ENCODE peak calls at places on chromosomes 12 and 14, in ten cellular contexts. One of them, this sample, is unnamed. For H3K27me3, the result is how much of the 10 kb centered on the place peaks cover.

GRCh38 chr12:6089041-6089823 is 35.2 kb downstream of the VWF start:
- DNase-seq in BJ: no peak
- DNase-seq in neural progenitor cell: no peak
- DNase-seq in stomach: no peak
- DNase-seq in IMR-90: peak
- DNase-seq in bronchial epithelial cell: peak
- DNase-seq in DND-41: no peak
- DNase-seq in A673: no peak
- DNase-seq in psoas muscle: no peak
- DNase-seq in lower lobe of right lung: no peak
- DNase-seq in this sample: no peak

GRCh38 chr12:95674088-95674595 is 116.4 kb downstream of the NTN4 start:
- DNase-seq in psoas muscle: no peak
- DNase-seq in IMR-90: no peak
- DNase-seq in DND-41: no peak
- DNase-seq in stomach: no peak
- DNase-seq in lower lobe of right lung: no peak
- DNase-seq in bronchial epithelial cell: no peak
- DNase-seq in BJ: no peak
- DNase-seq in neural progenitor cell: no peak
- DNase-seq in A673: no peak
- DNase-seq in this sample: no peak

GRCh38 chr12:111406474-111407370 is 999 bp downstream of the SH2B3 start:
- DNase-seq in A673: no peak
- DNase-seq in lower lobe of right lung: peak
- DNase-seq in BJ: no peak
- DNase-seq in stomach: no peak
- DNase-seq in bronchial epithelial cell: no peak
- DNase-seq in DND-41: peak
- DNase-seq in neural progenitor cell: peak
- DNase-seq in psoas muscle: peak
- DNase-seq in IMR-90: no peak
- DNase-seq in this sample: no peak

GRCh38 chr14:51041117-51041531 is 53.8 kb downstream of the TRIM9 start:
- DNase-seq in psoas muscle: no peak
- DNase-seq in IMR-90: no peak
- DNase-seq in lower lobe of right lung: no peak
- DNase-seq in stomach: no peak
- DNase-seq in BJ: no peak
- DNase-seq in bronchial epithelial cell: no peak
- DNase-seq in neural progenitor cell: no peak
- DNase-seq in A673: no peak
- DNase-seq in DND-41: no peak
- DNase-seq in this sample: no peak

GRCh38 chr14:106442857-106443256 is 916.5 kb downstream of the TMEM121 start:
- DNase-seq in DND-41: peak
- DNase-seq in BJ: no peak
- DNase-seq in A673: peak
- DNase-seq in psoas muscle: no peak
- DNase-seq in neural progenitor cell: no peak
- DNase-seq in lower lobe of right lung: no peak
- DNase-seq in IMR-90: no peak
- DNase-seq in bronchial epithelial cell: no peak
- DNase-seq in stomach: no peak
- DNase-seq in this sample: no peak

GRCh38 chr14:97634786-97635185 is 837.6 kb downstream of the VRK1 start:
- DNase-seq in neural progenitor cell: peak
- DNase-seq in DND-41: no peak
- DNase-seq in stomach: no peak
- DNase-seq in BJ: no peak
- DNase-seq in psoas muscle: no peak
- DNase-seq in lower lobe of right lung: no peak
- DNase-seq in IMR-90: no peak
- DNase-seq in bronchial epithelial cell: peak
- DNase-seq in A673: peak
- DNase-seq in this sample: no peak

GRCh38 chr12:95712269-95712668 is 78.3 kb downstream of the NTN4 start:
- DNase-seq in DND-41: no peak
- DNase-seq in BJ: no peak
- DNase-seq in stomach: no peak
- DNase-seq in bronchial epithelial cell: no peak
- DNase-seq in A673: no peak
- DNase-seq in neural progenitor cell: no peak
- DNase-seq in psoas muscle: no peak
- DNase-seq in lower lobe of right lung: no peak
- DNase-seq in IMR-90: no peak
- DNase-seq in this sample: no peak

GRCh38 chr14:49997991-49998390 is 105.1 kb downstream of the ARF6 start:
- DNase-seq in stomach: no peak
- DNase-seq in neural progenitor cell: no peak
- DNase-seq in DND-41: no peak
- DNase-seq in BJ: no peak
- DNase-seq in lower lobe of right lung: no peak
- DNase-seq in psoas muscle: no peak
- DNase-seq in A673: no peak
- DNase-seq in IMR-90: no peak
- DNase-seq in bronchial epithelial cell: no peak
- DNase-seq in this sample: no peak

GRCh38 chr14:71250791-71251190 is 343.5 kb downstream of the PCNX1 start:
- DNase-seq in bronchial epithelial cell: no peak
- DNase-seq in psoas muscle: no peak
- DNase-seq in DND-41: no peak
- DNase-seq in stomach: no peak
- DNase-seq in A673: no peak
- DNase-seq in lower lobe of right lung: no peak
- DNase-seq in neural progenitor cell: no peak
- DNase-seq in BJ: no peak
- DNase-seq in IMR-90: no peak
- DNase-seq in this sample: no peak

GRCh38 chr12:51972424-51972812 is 20.9 kb downstream of the ACVR1B start:
- DNase-seq in psoas muscle: no peak
- DNase-seq in DND-41: no peak
- DNase-seq in lower lobe of right lung: no peak
- DNase-seq in BJ: no peak
- DNase-seq in A673: no peak
- DNase-seq in neural progenitor cell: no peak
- DNase-seq in IMR-90: no peak
- DNase-seq in stomach: no peak
- DNase-seq in bronchial epithelial cell: no peak
- DNase-seq in this sample: no peak

GRCh38 chr14:91839754-91840153 is 27.6 kb downstream of the TC2N start:
- DNase-seq in BJ: no peak
- DNase-seq in neural progenitor cell: no peak
- DNase-seq in lower lobe of right lung: no peak
- DNase-seq in A673: no peak
- DNase-seq in DND-41: no peak
- DNase-seq in stomach: no peak
- DNase-seq in IMR-90: no peak
- DNase-seq in psoas muscle: no peak
- DNase-seq in bronchial epithelial cell: no peak
- DNase-seq in this sample: no peak

GRCh38 chr12:130664772-130665171 is 51.3 kb downstream of the RIMBP2 start:
- DNase-seq in A673: no peak
- DNase-seq in lower lobe of right lung: no peak
- DNase-seq in DND-41: no peak
- DNase-seq in psoas muscle: no peak
- DNase-seq in bronchial epithelial cell: no peak
- DNase-seq in stomach: no peak
- DNase-seq in neural progenitor cell: no peak
- DNase-seq in BJ: no peak
- DNase-seq in IMR-90: no peak
- DNase-seq in this sample: no peak

GRCh38 chr12:116336542-116337065 is 59.1 kb upstream of the MED13L start:
- DNase-seq in bronchial epithelial cell: no peak
- DNase-seq in BJ: no peak
- DNase-seq in IMR-90: peak
- DNase-seq in neural progenitor cell: no peak
- DNase-seq in lower lobe of right lung: peak
- DNase-seq in psoas muscle: no peak
- DNase-seq in DND-41: no peak
- DNase-seq in stomach: peak
- DNase-seq in A673: no peak
- DNase-seq in this sample: peak

GRCh38 chr12:51349026-51349425 is 2.5 kb upstream of the CELA1 start:
- DNase-seq in lower lobe of right lung: no peak
- DNase-seq in psoas muscle: no peak
- DNase-seq in IMR-90: peak
- DNase-seq in bronchial epithelial cell: peak
- DNase-seq in DND-41: no peak
- DNase-seq in A673: no peak
- DNase-seq in BJ: peak
- DNase-seq in stomach: no peak
- DNase-seq in neural progenitor cell: no peak
- DNase-seq in this sample: no peak

GRCh38 chr12:3777206-3777809 is 24.4 kb upstream of the CRACR2A start:
- DNase-seq in IMR-90: peak
- DNase-seq in neural progenitor cell: peak
- DNase-seq in DND-41: peak
- DNase-seq in stomach: no peak
- DNase-seq in A673: peak
- DNase-seq in bronchial epithelial cell: peak
- DNase-seq in BJ: no peak
- DNase-seq in psoas muscle: no peak
- DNase-seq in lower lobe of right lung: no peak
- DNase-seq in this sample: peak

GRCh38 chr14:78022059-78022458 is 148.1 kb upstream of the NRXN3 start:
- DNase-seq in stomach: peak
- DNase-seq in lower lobe of right lung: peak
- DNase-seq in bronchial epithelial cell: peak
- DNase-seq in psoas muscle: peak
- DNase-seq in neural progenitor cell: peak
- DNase-seq in IMR-90: peak
- DNase-seq in BJ: no peak
- DNase-seq in A673: peak
- DNase-seq in DND-41: peak
- DNase-seq in this sample: no peak
- TF ChIP-seq CTCF in stomach: no peak
- TF ChIP-seq CTCF in lower lobe of right lung: peak
- TF ChIP-seq CTCF in bronchial epithelial cell: peak
- TF ChIP-seq CTCF in psoas muscle: peak
- TF ChIP-seq CTCF in neural progenitor cell: peak
- TF ChIP-seq CTCF in IMR-90: peak
- TF ChIP-seq CTCF in BJ: peak
- TF ChIP-seq CTCF in A673: peak
- TF ChIP-seq CTCF in DND-41: peak
- TF ChIP-seq CTCF in this sample: peak

GRCh38 chr14:104747876-104748275 is 5.1 kb upstream of the SIVA1 start:
- DNase-seq in stomach: no peak
- DNase-seq in bronchial epithelial cell: no peak
- DNase-seq in DND-41: no peak
- DNase-seq in BJ: no peak
- DNase-seq in A673: no peak
- DNase-seq in psoas muscle: peak
- DNase-seq in lower lobe of right lung: no peak
- DNase-seq in neural progenitor cell: no peak
- DNase-seq in IMR-90: no peak
- DNase-seq in this sample: no peak

GRCh38 chr14:104751539-104752337 is 1.2 kb upstream of the SIVA1 start:
- DNase-seq in psoas muscle: peak
- DNase-seq in DND-41: no peak
- DNase-seq in stomach: no peak
- DNase-seq in neural progenitor cell: no peak
- DNase-seq in BJ: no peak
- DNase-seq in A673: no peak
- DNase-seq in bronchial epithelial cell: no peak
- DNase-seq in lower lobe of right lung: no peak
- DNase-seq in IMR-90: no peak
- DNase-seq in this sample: no peak

GRCh38 chr14:104749111-104749649 is 3.8 kb upstream of the SIVA1 start:
- DNase-seq in stomach: no peak
- DNase-seq in psoas muscle: peak
- DNase-seq in neural progenitor cell: peak
- DNase-seq in IMR-90: peak
- DNase-seq in DND-41: no peak
- DNase-seq in bronchial epithelial cell: peak
- DNase-seq in BJ: peak
- DNase-seq in A673: no peak
- DNase-seq in lower lobe of right lung: no peak
- DNase-seq in this sample: peak

GRCh38 chr14:104750658-104751057 is 2.3 kb upstream of the SIVA1 start:
- DNase-seq in IMR-90: no peak
- DNase-seq in bronchial epithelial cell: no peak
- DNase-seq in A673: peak
- DNase-seq in psoas muscle: peak
- DNase-seq in stomach: no peak
- DNase-seq in neural progenitor cell: no peak
- DNase-seq in BJ: no peak
- DNase-seq in lower lobe of right lung: no peak
- DNase-seq in DND-41: peak
- DNase-seq in this sample: no peak

DNA sequence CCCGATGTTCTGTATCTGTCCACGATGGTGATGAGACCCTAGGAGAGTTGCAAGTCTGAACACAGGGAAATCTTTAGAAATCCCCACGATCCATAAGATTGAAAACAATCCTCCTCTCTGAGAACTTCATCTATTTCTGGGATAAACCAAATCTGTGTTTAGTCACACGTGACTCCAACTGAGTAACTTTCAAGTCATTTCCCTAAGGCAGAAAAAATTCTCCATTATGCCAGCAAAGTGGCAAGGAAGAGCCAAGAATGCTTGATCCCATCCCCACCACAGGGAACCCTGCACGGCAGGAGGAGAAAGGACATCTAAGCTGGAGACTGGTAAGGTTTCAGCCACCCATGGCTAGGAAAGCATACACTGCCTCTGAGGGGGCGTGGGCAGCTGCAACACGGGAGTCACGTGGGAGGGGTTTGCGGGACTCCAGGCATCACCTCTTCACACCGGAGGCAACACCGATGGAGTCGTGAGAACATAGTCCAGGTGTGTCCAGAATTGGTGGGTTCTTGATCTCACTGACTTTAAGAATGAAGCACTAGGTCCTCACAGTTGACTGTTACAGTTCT is 2.9 kb upstream of the SIVA1 start:
- DNase-seq in A673: no peak
- DNase-seq in lower lobe of right lung: no peak
- DNase-seq in bronchial epithelial cell: peak
- DNase-seq in DND-41: no peak
- DNase-seq in psoas muscle: peak
- DNase-seq in neural progenitor cell: no peak
- DNase-seq in IMR-90: peak
- DNase-seq in BJ: peak
- DNase-seq in stomach: no peak
- DNase-seq in this sample: no peak
- H3K4me3 ChIP-seq in A673: no peak
- H3K4me3 ChIP-seq in lower lobe of right lung: no peak
- H3K4me3 ChIP-seq in bronchial epithelial cell: no peak
- H3K4me3 ChIP-seq in DND-41: no peak
- H3K4me3 ChIP-seq in psoas muscle: no peak
- H3K4me3 ChIP-seq in neural progenitor cell: no peak
- H3K4me3 ChIP-seq in IMR-90: no peak
- H3K4me3 ChIP-seq in BJ: no peak
- H3K4me3 ChIP-seq in stomach: no peak
- H3K4me3 ChIP-seq in this sample: no peak

GRCh38 chr12:48281811-48282210 is 68.9 kb downstream of the ZNF641 start:
- DNase-seq in DND-41: no peak
- DNase-seq in psoas muscle: no peak
- DNase-seq in BJ: no peak
- DNase-seq in A673: no peak
- DNase-seq in neural progenitor cell: no peak
- DNase-seq in bronchial epithelial cell: peak
- DNase-seq in lower lobe of right lung: no peak
- DNase-seq in stomach: no peak
- DNase-seq in IMR-90: no peak
- DNase-seq in this sample: no peak
- H3K27me3 ChIP-seq in DND-41: under half
- H3K27me3 ChIP-seq in psoas muscle: under half
- H3K27me3 ChIP-seq in BJ: under half
- H3K27me3 ChIP-seq in A673: under half
- H3K27me3 ChIP-seq in neural progenitor cell: half or more
- H3K27me3 ChIP-seq in bronchial epithelial cell: under half
- H3K27me3 ChIP-seq in lower lobe of right lung: under half
- H3K27me3 ChIP-seq in stomach: under half
- H3K27me3 ChIP-seq in IMR-90: under half
- H3K27me3 ChIP-seq in this sample: under half

GRCh38 chr12:59808317-59808910 is 212.6 kb downstream of the SLC16A7 start:
- DNase-seq in psoas muscle: no peak
- DNase-seq in stomach: no peak
- DNase-seq in BJ: no peak
- DNase-seq in A673: peak
- DNase-seq in IMR-90: peak
- DNase-seq in DND-41: no peak
- DNase-seq in neural progenitor cell: peak
- DNase-seq in lower lobe of right lung: no peak
- DNase-seq in bronchial epithelial cell: peak
- DNase-seq in this sample: peak
- TF ChIP-seq CTCF in psoas muscle: peak
- TF ChIP-seq CTCF in stomach: peak
- TF ChIP-seq CTCF in BJ: peak
- TF ChIP-seq CTCF in A673: peak
- TF ChIP-seq CTCF in IMR-90: peak
- TF ChIP-seq CTCF in DND-41: peak
- TF ChIP-seq CTCF in neural progenitor cell: peak
- TF ChIP-seq CTCF in lower lobe of right lung: peak
- TF ChIP-seq CTCF in bronchial epithelial cell: peak
- TF ChIP-seq CTCF in this sample: peak